ENCODE peak calls at places on chromosomes 13 and 19, in six cellular contexts. P, X, V, L, F and D are unnamed samples.

GRCh38 chr13:79837741-79838450 is 356.9 kb downstream of the NDFIP2 start:
- DNase-seq in X (no peak), F (no peak), V (no peak), P (no peak), L (peak; percentile 42), D (no peak)

GRCh38 chr13:25319781-25320180 is 18.4 kb downstream of the NUP58 start:
- DNase-seq in V (no peak), F (no peak), X (no peak), L (no peak), P (no peak), D (no peak)

GRCh38 chr13:19573072-19573716 is 11.9 kb upstream of the TPTE2 start:
- DNase-seq in F (no peak), V (no peak), P (no peak), L (no peak), X (no peak), D (no peak)

GRCh38 chr13:83515267-83515666 is 367.0 kb downstream of the SLITRK1 start:
- DNase-seq in V (no peak), F (no peak), L (peak; percentile 49), X (no peak), P (no peak), D (no peak)

GRCh38 chr13:106573855-106574254 is 5.9 kb upstream of the ARGLU1 start:
- DNase-seq in V (no peak), P (peak; percentile 65), X (no peak), F (no peak), L (peak; percentile 46), D (no peak)

GRCh38 chr13:110055089-110055488 is 251.9 kb downstream of the COL4A1 start:
- DNase-seq in P (no peak), F (no peak), L (no peak), X (no peak), V (no peak), D (no peak)

GRCh38 chr19:33795370-33796163 is 1.1 kb upstream of the KCTD15 start:
- DNase-seq in L (peak; percentile 79), V (no peak), X (peak; percentile 93), P (peak; percentile 77), F (peak; percentile 82), D (peak; percentile 95)

GRCh38 chr13:76533251-76533650 is 353.0 kb downstream of the KCTD12 start:
- DNase-seq in V (no peak), F (no peak), X (no peak), L (no peak), P (no peak), D (no peak)

GRCh38 chr13:113029487-113030258 is 60.7 kb downstream of the MCF2L start:
- DNase-seq in P (no peak), V (no peak), X (peak; percentile 90), L (no peak), F (peak; percentile 77), D (peak; percentile 44)

GRCh38 chr13:35768126-35768525 is 291.6 kb upstream of the MAB21L1 start:
- DNase-seq in L (no peak), X (no peak), V (no peak), F (no peak), P (no peak), D (no peak)

GRCh38 chr19:30312582-30313352 is 59.4 kb upstream of the ZNF536 start:
- DNase-seq in L (no peak), X (no peak), F (no peak), V (no peak), P (no peak), D (no peak)

GRCh38 chr19:1045247-1045603 is 5.3 kb downstream of the ABCA7 start:
- DNase-seq in X (peak; percentile 75), F (peak; percentile 75), L (no peak), P (no peak), V (no peak), D (peak; percentile 56)

GRCh38 chr19:11482384-11483050 is 1.7 kb upstream of the ELAVL3 start:
- DNase-seq in F (peak; percentile 95), V (peak; percentile 27), P (peak; percentile 84), X (peak; percentile 83), L (peak; percentile 75), D (peak; percentile 77)

GRCh38 chr13:105735269-105735668 is 800.2 kb downstream of the EFNB2 start:
- DNase-seq in X (no peak), L (no peak), P (no peak), V (no peak), F (no peak), D (no peak)

GRCh38 chr19:709965-710714 is 1.4 kb downstream of the PALM start:
- DNase-seq in P (peak; percentile 81), L (no peak), F (no peak), V (no peak), X (no peak), D (no peak)

GRCh38 chr13:23385931-23386330 is 47.6 kb downstream of the SACS start:
- DNase-seq in P (no peak), L (no peak), V (no peak), F (no peak), X (no peak), D (no peak)

GRCh38 chr13:33193428-33193974 is 92.1 kb downstream of the STARD13 start:
- DNase-seq in F (no peak), V (no peak), X (no peak), P (no peak), L (no peak), D (no peak)

GRCh38 chr19:34347561-34348165 is 17.3 kb upstream of the GPI start:
- DNase-seq in V (no peak), F (no peak), P (no peak), X (no peak), L (no peak), D (no peak)

GRCh38 chr19:38452430-38453366 is 19.2 kb downstream of the RYR1 start:
- DNase-seq in L (no peak), P (no peak), X (peak; percentile 53), F (no peak), V (no peak), D (peak; percentile 6)

GRCh38 chr13:35460061-35460460 is 16.4 kb downstream of the MAB21L1 start:
- DNase-seq in P (no peak), X (no peak), L (peak; percentile 40), F (no peak), V (no peak), D (no peak)

GRCh38 chr13:62510906-62511655 is 1095.4 kb upstream of the PCDH20 start:
- DNase-seq in F (no peak), V (no peak), P (no peak), L (no peak), X (no peak), D (no peak)

DNA sequence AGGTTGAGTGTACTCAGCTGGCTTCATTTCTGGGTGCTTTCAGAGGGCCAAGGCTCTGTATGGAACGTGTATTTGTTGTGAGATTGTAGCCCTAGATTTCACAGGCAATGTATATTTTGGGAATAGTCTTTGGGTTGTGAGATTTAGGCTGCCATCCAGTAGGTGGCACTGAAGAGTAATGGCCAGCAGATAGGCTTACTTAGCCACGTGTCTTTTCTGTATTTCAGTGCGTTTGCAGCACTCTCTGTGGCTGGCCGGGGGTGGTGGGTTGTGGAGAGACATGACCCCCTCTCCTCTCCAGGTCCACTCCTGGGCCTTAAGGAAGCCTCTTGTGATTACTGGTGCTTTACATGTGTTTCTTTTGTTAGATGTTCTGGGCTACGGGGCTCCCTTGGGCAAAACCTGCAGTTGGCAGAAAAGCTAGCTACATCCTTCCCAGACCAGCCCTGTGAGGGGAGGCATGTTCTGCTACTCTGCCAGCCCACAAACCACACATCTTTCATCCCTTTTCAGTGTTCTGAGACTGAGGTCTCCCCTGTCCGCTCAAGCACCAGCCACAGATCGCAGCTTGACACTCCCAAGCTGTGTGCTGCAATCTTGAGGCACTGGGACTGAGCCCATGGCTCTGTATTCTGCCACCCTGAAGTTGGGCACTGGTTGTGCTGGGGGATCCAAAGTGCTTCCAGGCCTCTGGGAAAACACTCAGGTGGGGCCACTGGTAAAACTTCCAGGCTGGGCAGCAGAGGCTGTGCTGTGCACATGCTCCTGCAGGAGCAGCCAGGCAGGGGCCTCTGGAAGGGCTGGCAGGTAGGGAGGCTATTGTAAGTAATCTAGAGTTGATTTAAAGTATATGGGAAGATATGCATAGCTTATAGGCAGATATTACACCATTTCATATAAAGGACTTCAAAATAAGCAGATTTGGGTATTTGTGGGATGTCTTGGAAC is 1096.8 kb upstream of the PCDH20 start:
- DNase-seq in F (peak; percentile 29), X (peak; percentile 49), V (no peak), P (no peak), L (peak; percentile 7), D (peak; percentile 13)
- TF ChIP-seq CTCF in F (peak; percentile 87), X (peak; percentile 72), V (no peak), P (peak; percentile 49), L (peak; percentile 60), D (no peak)

GRCh38 chr19:13036366-13036976 is 41.2 kb downstream of the NFIX start:
- DNase-seq in F (no peak), L (no peak), V (no peak), P (peak; percentile 76), X (no peak), D (peak; percentile 62)
- TF ChIP-seq CTCF in F (no peak), L (no peak), V (no peak), P (peak; percentile 29), X (no peak), D (no peak)

DNA sequence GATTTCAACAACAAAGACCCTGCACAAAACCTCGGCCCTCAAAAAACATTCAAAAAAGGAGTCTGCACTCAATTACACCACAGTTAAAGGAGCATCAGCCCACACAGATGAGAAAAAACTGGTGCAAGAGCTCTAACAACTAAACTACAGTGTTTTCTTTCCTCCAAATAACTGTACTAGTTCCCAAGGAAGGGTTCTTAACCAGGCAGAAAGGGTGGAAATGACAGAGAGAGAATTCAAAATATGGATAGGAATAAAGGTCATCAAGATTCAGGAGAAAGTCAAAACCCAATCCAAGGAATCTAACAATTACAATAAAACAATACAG is 176.4 kb upstream of the TRPC4 start:
- DNase-seq in P (no peak), X (no peak), F (no peak), V (no peak), L (no peak), D (no peak)
- TF ChIP-seq CTCF in P (no peak), X (no peak), F (no peak), V (no peak), L (no peak), D (no peak)

GRCh38 chr13:44243198-44243852 is 130.3 kb upstream of the SERP2 start:
- DNase-seq in F (peak; percentile 37), X (peak; percentile 49), P (peak; percentile 56), L (no peak), V (no peak), D (peak; percentile 11)
- TF ChIP-seq CTCF in F (peak; percentile 45), X (peak; percentile 54), P (peak; percentile 57), L (no peak), V (no peak), D (no peak)

GRCh38 chr19:19663292-19664120 is at the start of gene ATP13A1:
- DNase-seq in V (peak; percentile 90), L (peak; percentile 95), P (peak; percentile 97), F (peak; percentile 90), X (peak; percentile 86), D (peak; percentile 86)
- TF ChIP-seq CTCF in V (peak; percentile 12), L (peak; percentile 1), P (peak; percentile 38), F (no peak), X (no peak), D (no peak)

DNA sequence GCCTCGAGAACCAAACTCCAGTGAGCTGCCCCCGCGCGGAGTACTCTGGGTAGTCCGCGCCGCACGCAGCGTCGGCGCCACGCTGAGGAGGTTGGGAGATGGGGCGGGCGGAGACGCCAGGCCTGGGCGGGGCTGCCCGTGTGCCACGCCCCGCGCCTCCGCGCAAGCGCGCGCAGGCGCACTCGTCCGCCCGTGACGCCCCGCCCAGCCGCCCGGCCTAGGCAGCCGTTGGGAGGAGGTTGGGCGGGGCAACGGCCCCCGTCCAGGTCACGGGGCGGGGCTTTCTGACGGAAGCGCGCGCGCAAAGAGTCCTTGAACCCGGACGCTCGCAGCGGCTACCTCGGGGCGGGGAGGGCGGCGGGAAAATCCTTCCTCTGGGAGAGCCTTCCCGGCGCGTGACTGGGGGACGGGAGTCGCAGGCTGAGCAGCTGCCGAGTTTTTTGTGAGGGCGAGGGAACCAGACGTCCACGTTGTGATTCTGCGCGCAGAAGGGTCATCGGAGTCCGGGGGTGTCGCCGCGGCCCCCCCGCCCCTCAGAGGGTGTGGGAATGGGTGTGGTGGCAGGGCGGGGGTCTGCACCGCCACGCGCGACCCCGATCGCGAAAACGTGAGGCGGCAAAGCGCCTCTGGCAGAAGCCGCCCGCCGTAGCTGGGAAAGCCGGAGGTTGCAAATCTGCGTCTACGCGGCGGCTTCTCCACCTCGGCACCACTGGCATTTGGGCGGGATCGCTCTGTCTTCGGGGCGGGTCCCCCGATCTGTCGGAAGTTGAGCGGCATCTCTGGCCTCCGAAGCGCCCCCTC is at the start of gene MED26:
- DNase-seq in F (peak; percentile 99), V (peak; percentile 78), L (peak; percentile 94), P (peak; percentile 95), X (peak; percentile 97), D (peak; percentile 91)
- TF ChIP-seq CTCF in F (no peak), V (no peak), L (no peak), P (peak; percentile 34), X (no peak), D (no peak)